ENCODE peak calls at places on chromosomes 7 and 10, in nine cellular contexts. T is tibial nerve, S is heart left ventricle, F is HCT116, Z is HepG2, L is uterus, G is suprapubic skin, A is stomach, B is endothelial cell of umbilical vein. N is an unnamed sample.
A peak's percentile ranks its signal among the peaks of the same experiment; 100 is the strongest.

GRCh38 chr7:156514851-156515250 is 125.7 kb upstream of the RNF32 start:
- DNase-seq in G (no peak), B (no peak), A (no peak), S (no peak), L (no peak), Z (no peak), F (no peak), T (no peak), N (no peak)

GRCh38 chr10:62726142-62726541 is 78.4 kb upstream of the ADO start:
- DNase-seq in Z (no peak), A (no peak), L (no peak), T (no peak), F (no peak), S (no peak), B (no peak), G (no peak), N (no peak)

GRCh38 chr7:10779465-10780399 is 193.9 kb upstream of the PHF14 start:
- DNase-seq in T (no peak), G (peak; percentile 47), B (no peak), S (no peak), Z (no peak), F (no peak), A (no peak), L (no peak), N (no peak)

GRCh38 chr7:47518827-47519226 is 63.1 kb downstream of the TNS3 start:
- DNase-seq in F (no peak), B (no peak), L (no peak), G (no peak), Z (peak; percentile 85), A (no peak), T (no peak), S (no peak), N (no peak)

GRCh38 chr10:89327803-89328441 is at the start of gene IFIT3:
- DNase-seq in T (peak; percentile 43), F (peak; percentile 44), G (peak; percentile 76), S (peak; percentile 85), B (peak; percentile 95), A (peak; percentile 35), Z (peak; percentile 38), L (peak; percentile 65), N (peak; percentile 37)

GRCh38 chr10:43257210-43258031 is 9.4 kb downstream of the RASGEF1A start:
- DNase-seq in G (no peak), F (no peak), T (no peak), Z (no peak), L (no peak), A (no peak), B (no peak), S (no peak), N (no peak)

GRCh38 chr10:13310518-13311176 is 10.8 kb upstream of the PHYH start:
- DNase-seq in L (no peak), F (no peak), G (no peak), B (no peak), A (no peak), Z (no peak), T (no peak), S (no peak), N (no peak)

GRCh38 chr10:17025444-17026295 is 103.9 kb downstream of the CUBN start:
- DNase-seq in L (no peak), G (peak; percentile 81), B (peak; percentile 94), S (no peak), F (peak; percentile 21), T (no peak), A (no peak), Z (peak; percentile 17), N (no peak)

GRCh38 chr7:142637240-142637639 is 112.0 kb upstream of the PRSS1 start:
- DNase-seq in S (no peak), L (no peak), A (no peak), Z (no peak), F (no peak), B (no peak), G (no peak), T (no peak), N (no peak)

GRCh38 chr7:115558186-115558585 is 472.4 kb downstream of the TFEC start:
- DNase-seq in S (no peak), L (no peak), F (no peak), Z (no peak), G (no peak), T (no peak), A (no peak), B (no peak), N (no peak)

GRCh38 chr10:69638642-69639041 is 8.6 kb downstream of the FAM241B start:
- DNase-seq in T (no peak), Z (no peak), L (no peak), F (no peak), B (no peak), S (no peak), G (peak; percentile 26), A (no peak), N (no peak)

GRCh38 chr10:47336387-47337134 is 11.6 kb upstream of the RBP3 start:
- DNase-seq in L (no peak), A (peak; percentile 5), G (peak; percentile 36), B (no peak), Z (no peak), F (no peak), S (no peak), T (no peak), N (no peak)

GRCh38 chr10:128633864-128634541 is 507.8 kb upstream of the MKI67 start:
- DNase-seq in L (no peak), A (no peak), F (no peak), Z (no peak), T (no peak), G (no peak), S (no peak), B (no peak), N (no peak)

GRCh38 chr10:6409982-6410694 is 169.9 kb downstream of the PRKCQ start:
- DNase-seq in B (peak; percentile 21), T (no peak), A (no peak), Z (no peak), L (peak; percentile 31), S (no peak), G (no peak), F (no peak), N (no peak)

GRCh38 chr7:130273081-130273699 is 6.5 kb downstream of the CPA2 start:
- DNase-seq in F (no peak), A (no peak), L (peak; percentile 33), S (peak; percentile 25), Z (no peak), G (no peak), B (peak; percentile 24), T (no peak), N (peak; percentile 35)

GRCh38 chr7:28389504-28390385 is 22.6 kb upstream of the CREB5 start:
- DNase-seq in T (no peak), F (peak; percentile 49), S (no peak), Z (peak; percentile 29), A (no peak), B (peak; percentile 76), L (no peak), G (no peak), N (peak; percentile 33)

GRCh38 chr7:55020481-55020871 is 1.7 kb downstream of the EGFR start:
- DNase-seq in T (peak; percentile 56), A (no peak), Z (no peak), B (no peak), S (no peak), G (peak; percentile 88), L (peak; percentile 74), F (no peak), N (peak; percentile 87)

GRCh38 chr10:74898201-74898976 is 72.0 kb downstream of the KAT6B start:
- DNase-seq in B (no peak), F (no peak), T (no peak), G (no peak), S (no peak), A (no peak), L (no peak), Z (peak; percentile 28), N (no peak)

DNA sequence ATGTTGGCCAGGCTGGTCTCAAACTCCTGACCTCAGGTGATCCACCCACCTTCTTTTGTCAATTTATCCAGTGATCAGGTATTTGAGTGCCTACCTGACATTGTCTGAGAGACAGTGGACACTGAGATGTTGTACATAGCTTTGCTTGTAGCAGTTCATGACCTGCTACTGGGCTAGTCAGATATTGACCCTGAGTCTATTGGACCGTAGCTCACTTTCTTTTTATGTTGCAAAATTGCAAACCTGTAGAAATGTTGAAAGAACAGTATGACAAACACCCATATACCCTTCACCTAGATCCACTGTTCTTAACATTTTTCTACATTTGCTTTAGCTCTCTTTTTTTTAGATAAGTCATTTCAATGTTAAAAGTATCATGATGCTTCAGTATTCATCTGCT is 410.4 kb upstream of the GALNT17 start:
- DNase-seq in S (no peak), Z (no peak), A (no peak), L (no peak), T (no peak), F (no peak), G (no peak), B (no peak), N (no peak)
- TF ChIP-seq POLR2A in S (no peak), Z (no peak), A (no peak), L (no peak), T (no peak), F (no peak), G (no peak), B (no peak), N (no peak)

GRCh38 chr7:22350466-22351328 is 6.3 kb downstream of the RAPGEF5 start:
- DNase-seq in Z (peak; percentile 90), G (no peak), F (peak; percentile 22), T (no peak), L (no peak), B (peak; percentile 46), S (no peak), A (no peak), N (peak; percentile 34)
- H3K4me1 ChIP-seq in Z (peaks cover 100% of the 10 kb centered on the region), G (peaks cover 14% of the 10 kb centered on the region), F (peaks cover 28% of the 10 kb centered on the region), T (no peaks in the 10 kb centered on the region), L (no peaks in the 10 kb centered on the region), B (peaks cover 11% of the 10 kb centered on the region), S (no peaks in the 10 kb centered on the region), A (peaks cover 12% of the 10 kb centered on the region), N (no peaks in the 10 kb centered on the region)

DNA sequence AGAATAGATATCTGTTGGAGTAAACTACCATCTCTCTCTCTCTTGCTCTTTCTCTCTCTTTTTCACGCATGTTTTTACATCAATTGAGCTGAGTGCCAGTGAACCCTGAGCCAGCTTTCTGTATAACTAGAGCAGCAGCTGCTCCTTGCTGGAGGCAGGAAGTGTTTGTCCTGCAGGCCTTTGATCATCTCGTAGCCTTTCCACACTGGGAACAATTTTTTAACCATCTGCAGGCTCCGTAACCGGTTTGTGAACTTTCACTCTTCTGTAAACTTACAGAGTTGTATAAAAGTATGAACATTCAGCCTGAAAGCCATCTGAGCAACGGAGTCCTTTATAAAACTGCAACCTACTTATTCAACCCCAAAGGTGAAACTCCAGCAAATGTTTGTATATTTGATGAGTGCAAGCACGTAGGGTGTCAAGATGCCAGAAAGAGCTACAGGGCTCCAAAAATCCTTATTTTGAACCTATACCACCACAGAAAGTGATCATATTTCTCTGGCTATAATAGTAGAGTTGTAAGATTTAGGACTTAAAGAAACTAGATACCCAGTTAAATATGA is 162.8 kb upstream of the NFE2L3 start:
- DNase-seq in A (peak; percentile 44), F (no peak), S (no peak), T (no peak), B (no peak), Z (peak; percentile 32), G (no peak), L (no peak), N (peak; percentile 58)
- TF ChIP-seq CTCF in A (no peak), F (no peak), S (no peak), T (no peak), B (no peak), Z (no peak), G (no peak), L (no peak), N (no peak)

DNA sequence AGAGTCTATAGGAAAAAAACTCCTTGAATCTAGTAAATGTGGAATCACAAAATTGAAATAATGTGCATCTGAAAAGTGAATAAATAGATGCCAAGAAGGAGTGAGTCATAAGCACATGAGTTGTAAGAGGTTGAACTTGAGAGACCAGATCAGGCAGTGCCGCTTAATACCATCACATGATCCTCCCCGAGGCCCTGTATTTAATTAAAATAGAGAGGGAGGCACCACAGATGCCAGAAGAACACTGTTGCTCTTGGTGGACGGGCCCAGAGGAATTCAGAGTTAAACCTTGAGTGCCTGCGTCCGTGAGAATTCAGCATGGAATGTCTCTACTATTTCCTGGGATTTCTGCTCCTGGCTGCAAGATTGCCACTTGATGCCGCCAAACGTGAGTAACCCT is at the start of gene GPNMB:
- DNase-seq in S (peak; percentile 21), T (peak; percentile 28), A (no peak), L (peak; percentile 63), F (no peak), Z (no peak), B (no peak), G (peak; percentile 81), N (no peak)
- TF ChIP-seq POLR2A in S (no peak), T (peak; percentile 27), A (no peak), L (peak; percentile 17), F (no peak), Z (no peak), B (no peak), G (no peak), N (peak; percentile 11)